ENCODE peak calls at places on chromosome 16, in four cellular contexts. X, B, Q and H are unnamed samples.

GRCh38 chr16:62709856-62710255 is 673.6 kb upstream of the CDH8 start:
- DNase-seq in X (no peak), B (no peak), Q (no peak), H (no peak)

GRCh38 chr16:88382491-88383400 is at the start of gene ZNF469:
- DNase-seq in X (no peak), B (no peak), Q (no peak), H (no peak)

GRCh38 chr16:67000384-67001158 is 12.2 kb downstream of the CES4A start:
- DNase-seq in X (peak; percentile 48), B (no peak), Q (peak; percentile 70), H (peak; percentile 42)

GRCh38 chr16:54080524-54081008 is 206.0 kb downstream of the IRX3 start:
- DNase-seq in X (no peak), B (peak; percentile 88), Q (no peak), H (no peak)

GRCh38 chr16:85157813-85158701 is 45.8 kb upstream of the CIBAR2 start:
- DNase-seq in X (no peak), B (no peak), Q (no peak), H (peak; percentile 63)

GRCh38 chr16:79571065-79571697 is 29.4 kb downstream of the MAF start:
- DNase-seq in X (no peak), B (no peak), Q (no peak), H (no peak)

GRCh38 chr16:70749681-70750601 is 51.0 kb downstream of the VAC14 start:
- DNase-seq in X (no peak), B (no peak), Q (no peak), H (no peak)

GRCh38 chr16:86502856-86503748 is 7.2 kb upstream of the FOXF1 start:
- DNase-seq in X (no peak), B (no peak), Q (no peak), H (no peak)

GRCh38 chr16:80824623-80825364 is 20.4 kb upstream of the CDYL2 start:
- DNase-seq in X (peak; percentile 63), B (peak; percentile 38), Q (peak; percentile 49), H (peak; percentile 9)

GRCh38 chr16:21097151-21097550 is 53.5 kb downstream of the DNAH3 start:
- DNase-seq in X (no peak), B (no peak), Q (no peak), H (no peak)

GRCh38 chr16:49462356-49462988 is 88.9 kb downstream of the C16orf78 start:
- DNase-seq in X (no peak), B (no peak), Q (no peak), H (no peak)

GRCh38 chr16:53417011-53417410 is 17.3 kb upstream of the RBL2 start:
- DNase-seq in X (no peak), B (no peak), Q (no peak), H (no peak)

GRCh38 chr16:67865318-67865717 is 7.5 kb upstream of the EDC4 start:
- DNase-seq in X (peak; percentile 38), B (no peak), Q (no peak), H (no peak)

GRCh38 chr16:73071131-73071940 is 23.4 kb upstream of the ZFHX3 start:
- DNase-seq in X (no peak), B (no peak), Q (no peak), H (no peak)

GRCh38 chr16:54193656-54194007 is 93.0 kb downstream of the IRX3 start:
- DNase-seq in X (peak; percentile 41), B (no peak), Q (no peak), H (no peak)

GRCh38 chr16:6956511-6956910 is 376.1 kb upstream of the RBFOX1 start:
- DNase-seq in X (no peak), B (no peak), Q (no peak), H (no peak)

GRCh38 chr16:88058136-88058535 is 106.9 kb downstream of the BANP start:
- DNase-seq in X (no peak), B (no peak), Q (no peak), H (no peak)

GRCh38 chr16:4327782-4328579 is 12.1 kb downstream of the GLIS2 start:
- DNase-seq in X (peak; percentile 69), B (no peak), Q (peak; percentile 66), H (no peak)

GRCh38 chr16:53775821-53776431 is 72.0 kb downstream of the FTO start:
- DNase-seq in X (no peak), B (peak; percentile 81), Q (no peak), H (no peak)

GRCh38 chr16:12024429-12024828 is 47.9 kb downstream of the SNX29 start:
- DNase-seq in X (no peak), B (no peak), Q (no peak), H (no peak)

GRCh38 chr16:48383877-48384304 is 1.3 kb downstream of the SIAH1 start:
- DNase-seq in X (peak; percentile 27), B (no peak), Q (no peak), H (peak; percentile 14)

GRCh38 chr16:21101631-21102420 is 48.8 kb downstream of the DNAH3 start:
- DNase-seq in X (peak; percentile 32), B (no peak), Q (no peak), H (no peak)

GRCh38 chr16:84976644-84977400 is 34.5 kb downstream of the ZDHHC7 start:
- DNase-seq in X (no peak), B (no peak), Q (no peak), H (no peak)

GRCh38 chr16:80317132-80318098 is 223.4 kb upstream of the DYNLRB2 start:
- DNase-seq in X (no peak), B (no peak), Q (no peak), H (no peak)

GRCh38 chr16:62190426-62190825 is 154.2 kb upstream of the CDH8 start:
- DNase-seq in X (peak; percentile 27), B (no peak), Q (no peak), H (no peak)

GRCh38 chr16:78437352-78437968 is 338.0 kb downstream of the WWOX start:
- DNase-seq in X (peak; percentile 38), B (no peak), Q (peak; percentile 47), H (peak; percentile 39)

GRCh38 chr16:16004314-16004749 is 54.9 kb downstream of the ABCC1 start:
- DNase-seq in X (no peak), B (peak; percentile 81), Q (no peak), H (no peak)

GRCh38 chr16:79659352-79659751 is 58.8 kb upstream of the MAF start:
- DNase-seq in X (no peak), B (no peak), Q (no peak), H (no peak)

GRCh38 chr16:80113876-80114574 is 426.8 kb upstream of the DYNLRB2 start:
- DNase-seq in X (no peak), B (no peak), Q (no peak), H (no peak)

GRCh38 chr16:18800674-18801196 is 614 bp downstream of the ARL6IP1 start:
- DNase-seq in X (no peak), B (no peak), Q (no peak), H (no peak)

GRCh38 chr16:49343291-49343690 is 30.3 kb upstream of the C16orf78 start:
- DNase-seq in X (no peak), B (no peak), Q (no peak), H (no peak)

GRCh38 chr16:27800817-27801216 is 250.9 kb downstream of the KATNIP start:
- DNase-seq in X (no peak), B (no peak), Q (no peak), H (no peak)
- H3K27ac ChIP-seq in X (no peak overlapping the region), B (no peak overlapping the region), Q (no peak overlapping the region), H (no peak overlapping the region)

DNA sequence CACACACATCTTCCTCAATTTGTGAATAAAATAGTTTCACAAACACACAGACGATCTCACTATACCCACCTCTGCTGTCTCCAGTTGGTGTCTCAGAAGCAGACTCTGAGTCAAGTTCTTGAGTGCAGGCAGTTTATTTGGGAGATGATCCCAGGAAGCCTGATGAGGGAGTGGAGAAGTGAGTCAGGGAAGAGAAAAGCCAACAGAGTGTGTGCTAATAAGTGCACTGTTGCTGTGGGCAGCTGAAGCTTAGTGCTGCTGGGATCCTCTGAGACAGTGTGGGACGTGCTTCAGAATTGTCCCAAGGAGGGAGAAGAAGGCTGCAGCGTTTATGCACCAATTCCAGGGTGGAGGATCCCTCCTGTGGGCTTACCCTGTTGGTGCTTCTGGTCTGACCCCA is 423.2 kb upstream of the C16orf82 start:
- DNase-seq in X (peak; percentile 56), B (no peak), Q (no peak), H (no peak)
- H3K27ac ChIP-seq in X (peak overlapping the region; percentile 39), B (no peak overlapping the region), Q (no peak overlapping the region), H (no peak overlapping the region)

GRCh38 chr16:50736448-50736847 is 5.4 kb upstream of the CYLD start:
- DNase-seq in X (no peak), B (no peak), Q (no peak), H (no peak)
- H3K27ac ChIP-seq in X (no peak overlapping the region), B (no peak overlapping the region), Q (no peak overlapping the region), H (no peak overlapping the region)

DNA sequence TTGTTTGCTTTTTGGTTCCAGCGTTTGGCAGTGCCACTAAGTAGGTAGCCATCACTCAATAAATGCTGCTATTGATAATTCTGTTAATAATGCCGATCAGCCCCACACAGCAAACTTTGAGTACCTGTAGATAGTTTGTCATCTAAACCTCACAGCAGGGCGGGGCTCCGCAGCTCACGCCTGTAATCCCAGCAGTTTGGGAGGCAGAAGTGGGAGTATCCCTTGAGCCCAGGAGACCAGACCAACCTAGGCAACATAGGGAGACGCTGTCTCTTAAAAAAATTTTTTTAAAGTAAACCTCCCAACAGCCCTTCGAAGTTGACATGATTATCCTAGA is 1.6 kb downstream of the BFAR start:
- DNase-seq in X (no peak), B (no peak), Q (no peak), H (no peak)
- H3K27ac ChIP-seq in X (no peak overlapping the region), B (no peak overlapping the region), Q (no peak overlapping the region), H (peak overlapping the region; percentile 92)

GRCh38 chr16:1768061-1768766 is 3.1 kb downstream of the NME3 start:
- DNase-seq in X (no peak), B (no peak), Q (no peak), H (no peak)

GRCh38 chr16:1769402-1770300 is 1.7 kb downstream of the NME3 start:
- DNase-seq in X (no peak), B (no peak), Q (no peak), H (no peak)

GRCh38 chr16:1770328-1771071 is 843 bp downstream of the NME3 start:
- DNase-seq in X (peak; percentile 18), B (no peak), Q (peak; percentile 66), H (peak; percentile 32)

GRCh38 chr16:1767116-1767994 is 4.0 kb downstream of the NME3 start:
- DNase-seq in X (no peak), B (no peak), Q (no peak), H (no peak)

GRCh38 chr16:1768767-1769401 is 2.5 kb downstream of the NME3 start:
- DNase-seq in X (no peak), B (no peak), Q (no peak), H (no peak)
- H3K27ac ChIP-seq in X (no peak overlapping the region), B (peak overlapping the region; percentile 21), Q (no peak overlapping the region), H (no peak overlapping the region)

DNA sequence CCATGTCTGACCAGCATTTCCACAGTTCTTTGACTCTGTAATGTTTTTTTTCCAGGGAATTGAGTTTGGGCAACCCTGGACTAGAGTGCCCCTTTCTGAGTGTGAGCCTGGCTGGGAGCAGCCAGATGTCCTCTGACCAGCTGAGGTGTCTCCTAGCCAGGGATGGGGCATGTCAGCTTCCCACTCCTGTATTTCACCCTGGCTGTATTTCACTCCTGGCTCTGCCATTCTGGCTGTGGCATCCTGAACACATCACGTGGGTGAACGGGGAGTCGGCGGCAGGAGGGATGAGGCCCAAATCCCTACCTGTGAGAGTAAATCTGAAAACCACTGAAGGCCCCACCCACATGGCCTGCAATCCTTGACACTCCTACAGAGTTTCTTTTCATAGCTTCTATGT is 31.3 kb downstream of the KDM8 start:
- DNase-seq in X (no peak), B (no peak), Q (peak; percentile 42), H (no peak)
- H3K27ac ChIP-seq in X (no peak overlapping the region), B (no peak overlapping the region), Q (peak overlapping the region; percentile 83), H (peak overlapping the region; percentile 93)